ENCODE peak calls at places on chromosome 1, in six cellular contexts. O, B, X, T, Y and A are unnamed samples.

GRCh38 chr1:50060279-50060678 is 36.5 kb upstream of the AGBL4 start:
- DNase-seq in T (no peak), X (no peak), O (no peak), B (no peak), Y (no peak), A (no peak)

GRCh38 chr1:184892116-184892515 is 82.2 kb downstream of the NIBAN1 start:
- DNase-seq in O (no peak), X (no peak), Y (no peak), B (no peak), T (no peak), A (no peak)

GRCh38 chr1:247212012-247212411 is 40.2 kb upstream of the ZNF124 start:
- DNase-seq in X (no peak), O (peak), B (no peak), Y (peak), T (no peak), A (no peak)

GRCh38 chr1:12345350-12346217 is 115.8 kb downstream of the VPS13D start:
- DNase-seq in B (no peak), T (peak), X (no peak), O (no peak), Y (no peak), A (no peak)

GRCh38 chr1:246187834-246188372 is 319.2 kb downstream of the SMYD3 start:
- DNase-seq in Y (no peak), O (no peak), B (no peak), T (no peak), X (peak), A (no peak)

GRCh38 chr1:94228640-94229375 is 8.6 kb downstream of the ARHGAP29 start:
- DNase-seq in T (no peak), X (peak), Y (no peak), B (no peak), O (peak), A (no peak)

GRCh38 chr1:227540170-227541098 is 22.9 kb upstream of the ZNF678 start:
- DNase-seq in Y (no peak), X (no peak), B (no peak), T (no peak), O (no peak), A (no peak)

GRCh38 chr1:86423473-86423872 is 498 bp upstream of the CLCA2 start:
- DNase-seq in B (no peak), T (no peak), O (no peak), Y (no peak), X (no peak), A (no peak)

GRCh38 chr1:205028954-205029353 is 14.1 kb upstream of the CNTN2 start:
- DNase-seq in T (no peak), O (no peak), B (no peak), Y (no peak), X (no peak), A (no peak)

DNA sequence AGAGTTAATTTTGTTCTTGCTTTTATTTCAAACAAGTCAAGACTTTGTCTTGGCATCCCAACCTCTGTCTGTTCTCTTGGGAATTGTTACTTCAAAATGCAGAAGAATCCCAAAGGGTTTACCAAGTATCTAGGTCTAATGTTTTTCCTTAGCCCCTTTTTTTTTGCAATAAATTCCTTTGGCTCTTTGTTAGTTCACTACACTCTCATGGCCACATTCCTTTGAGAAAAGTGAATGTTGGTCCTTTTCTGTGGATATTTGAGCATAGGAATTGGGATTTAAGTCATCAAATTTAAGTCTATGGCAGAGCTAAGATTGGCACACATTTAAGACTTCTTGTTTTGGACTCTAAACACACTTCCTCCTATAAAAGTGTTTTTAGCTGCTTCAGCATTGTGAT is 1.8 kb downstream of the BTF3L4 start:
- DNase-seq in B (no peak), Y (no peak), T (no peak), X (peak), O (peak), A (no peak)
- H3K4me3 ChIP-seq in B (no peak), Y (peak), T (peak), X (peak), O (no peak), A (no peak)

DNA sequence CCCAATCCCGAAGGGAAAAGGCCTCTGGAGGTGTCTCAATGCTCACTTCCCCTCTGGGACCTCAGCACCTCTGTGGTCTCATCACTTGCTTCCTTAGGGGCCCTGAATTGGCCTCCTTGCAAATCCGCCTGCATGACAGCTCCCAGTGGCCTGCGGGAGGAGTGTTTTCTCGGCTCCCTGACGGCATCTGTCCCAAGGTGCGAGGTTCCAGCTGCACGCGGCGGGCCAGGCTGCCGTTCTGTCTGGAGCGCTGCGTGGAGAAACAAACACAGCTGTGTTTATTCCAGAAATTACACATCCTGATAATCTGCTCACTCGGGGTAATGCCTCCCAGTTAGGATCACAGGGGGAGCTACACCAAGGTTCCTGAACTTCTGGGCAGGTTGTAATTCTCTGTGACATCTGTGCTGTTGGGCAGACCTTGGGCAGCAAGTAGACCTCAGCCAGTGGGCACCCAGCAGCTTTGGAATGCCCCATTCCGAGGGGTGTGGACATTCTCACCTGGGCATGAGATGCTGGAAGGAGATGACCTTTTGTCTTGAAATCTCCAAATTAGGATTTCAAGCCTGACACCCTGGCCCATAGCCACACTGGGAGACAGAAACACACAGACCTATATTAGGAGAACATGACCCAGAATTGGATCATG is 18.2 kb downstream of the EPHB2 start:
- DNase-seq in T (no peak), X (no peak), B (no peak), Y (no peak), O (no peak), A (no peak)
- TF ChIP-seq CTCF in T (no peak), X (no peak), B (no peak), Y (no peak), O (no peak), A (no peak)

GRCh38 chr1:38000529-38001453 is 4.5 kb downstream of the FHL3 start:
- DNase-seq in B (no peak), X (peak), Y (no peak), O (peak), T (peak), A (peak)
- H3K4me3 ChIP-seq in B (no peak), X (no peak), Y (peak), O (peak), T (no peak), A (peak)

GRCh38 chr1:167219646-167220536 is 795 bp upstream of the POU2F1 start:
- DNase-seq in X (peak), B (peak), Y (peak), O (peak), T (peak), A (peak)
- TF ChIP-seq CTCF in X (no peak), B (no peak), Y (peak), O (peak), T (no peak), A (peak)

GRCh38 chr1:37995773-37996379 is 6.1 kb upstream of the SF3A3 start:
- DNase-seq in X (peak), O (peak), Y (peak), T (no peak), B (peak), A (no peak)
- H3K4me3 ChIP-seq in X (peak), O (peak), Y (peak), T (peak), B (peak), A (peak)

GRCh38 chr1:71565267-71565666 is 484.4 kb upstream of the ZRANB2 start:
- DNase-seq in T (no peak), O (no peak), Y (no peak), X (peak), B (peak), A (peak)
- TF ChIP-seq CTCF in T (no peak), O (no peak), Y (no peak), X (no peak), B (no peak), A (no peak)

DNA sequence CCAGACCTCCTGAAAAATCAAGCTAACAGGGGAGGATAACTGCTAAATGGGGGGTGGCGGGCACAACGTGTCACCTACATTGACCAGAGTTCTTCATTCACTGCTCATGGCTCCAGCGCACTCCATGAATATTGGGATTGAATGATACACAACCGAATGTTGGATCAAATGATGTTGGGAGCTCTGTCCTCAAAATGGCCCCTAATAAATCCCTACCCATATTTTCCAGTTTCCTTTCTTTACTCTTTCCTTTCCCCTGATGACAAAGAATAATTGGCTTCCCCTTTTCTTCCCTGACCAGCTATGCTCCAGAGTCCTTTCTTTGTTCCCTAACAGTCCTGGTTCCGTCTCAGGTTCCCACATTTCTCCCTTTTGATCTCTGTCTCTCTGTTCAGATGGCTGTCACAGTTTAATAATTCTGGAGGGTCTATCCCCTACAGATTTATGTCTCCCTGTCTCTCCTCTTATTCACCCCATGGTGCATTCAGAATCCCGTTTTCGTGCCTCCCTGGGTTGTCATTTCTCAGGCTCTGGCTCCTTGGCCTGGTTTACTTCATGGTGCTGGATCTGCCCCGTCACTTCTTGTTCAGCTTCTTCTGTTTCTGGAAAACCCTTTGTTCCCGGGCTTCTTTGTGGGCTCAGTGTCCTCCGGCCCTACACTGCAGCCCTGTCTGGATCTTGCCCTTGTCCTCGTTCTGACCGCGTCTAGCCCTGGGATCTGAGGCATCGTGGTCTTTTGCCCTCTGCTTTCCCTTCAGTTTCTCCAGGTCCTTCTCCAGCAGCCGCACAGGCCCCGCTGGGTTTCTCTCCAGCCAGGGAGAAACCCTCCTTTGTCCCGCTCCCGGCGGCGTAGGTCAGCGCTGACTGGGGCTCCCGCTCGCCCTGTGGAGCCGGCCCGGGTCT is 78.3 kb downstream of the NDUFS5 start:
- DNase-seq in Y (peak), X (no peak), T (no peak), O (peak), B (no peak), A (no peak)
- H3K4me3 ChIP-seq in Y (peak), X (peak), T (no peak), O (peak), B (peak), A (peak)